ENCODE peak calls at places on chromosomes 1 and 21, in five cellular contexts. S is AG09309; X is head of caudate nucleus; T is CD8-positive, alpha-beta T cell; U is CD8-positive, alpha-beta memory T cell. D is an unnamed sample.

GRCh38 chr21:39175154-39175553 is 8.1 kb downstream of the PSMG1 start:
- DNase-seq in S (no peak), X (no peak), T (no peak), U (no peak), D (no peak)

GRCh38 chr21:37455504-37455911 is 88.9 kb downstream of the DYRK1A start:
- DNase-seq in S (no peak), X (no peak), T (no peak), U (no peak), D (no peak)

GRCh38 chr1:5936621-5937372 is 55.4 kb downstream of the NPHP4 start:
- DNase-seq in S (no peak), X (no peak), T (no peak), U (no peak), D (no peak)

GRCh38 chr1:181768930-181769280 is 285.6 kb downstream of the CACNA1E start:
- DNase-seq in S (no peak), X (no peak), T (no peak), U (no peak), D (no peak)

GRCh38 chr1:237042892-237043576 is 1.1 kb downstream of the RYR2 start:
- DNase-seq in S (no peak), X (peak; percentile 54), T (no peak), U (no peak), D (no peak)

GRCh38 chr21:34345091-34345871 is 18.5 kb upstream of the KCNE2 start:
- DNase-seq in S (no peak), X (no peak), T (no peak), U (no peak), D (peak; percentile 71)

GRCh38 chr21:42127164-42128125 is 56.3 kb downstream of the UMODL1 start:
- DNase-seq in S (no peak), X (no peak), T (no peak), U (no peak), D (no peak)

GRCh38 chr21:31338892-31339368 is 5.1 kb downstream of the TIAM1 start:
- DNase-seq in S (no peak), X (no peak), T (no peak), U (no peak), D (peak; percentile 70)

GRCh38 chr1:119736649-119737039 is 24.9 kb downstream of the PHGDH start:
- DNase-seq in S (no peak), X (no peak), T (no peak), U (no peak), D (no peak)

GRCh38 chr21:38840456-38841129 is 34.9 kb downstream of the ETS2 start:
- DNase-seq in S (no peak), X (no peak), T (no peak), U (no peak), D (no peak)

GRCh38 chr1:2592672-2593071 is 6.1 kb downstream of the PRXL2B start:
- DNase-seq in S (no peak), X (no peak), T (no peak), U (peak; percentile 38), D (no peak)

GRCh38 chr1:202659974-202660373 is 50.3 kb downstream of the SYT2 start:
- DNase-seq in S (no peak), X (no peak), T (no peak), U (no peak), D (no peak)

GRCh38 chr1:200027264-200027823 is at the start of gene NR5A2:
- DNase-seq in S (no peak), X (no peak), T (no peak), U (no peak), D (no peak)

GRCh38 chr1:81998165-81998564 is 197.4 kb downstream of the ADGRL2 start:
- DNase-seq in S (no peak), X (no peak), T (no peak), U (no peak), D (no peak)

GRCh38 chr1:243230914-243231313 is 24.2 kb downstream of the CEP170 start:
- DNase-seq in S (no peak), X (no peak), T (no peak), U (no peak), D (no peak)

GRCh38 chr21:45461806-45462341 is 56.9 kb downstream of the COL18A1 start:
- DNase-seq in S (no peak), X (no peak), T (no peak), U (no peak), D (no peak)

GRCh38 chr1:36989260-36989659 is 45.1 kb downstream of the GRIK3 start:
- DNase-seq in S (no peak), X (peak; percentile 35), T (no peak), U (no peak), D (no peak)

GRCh38 chr1:173208146-173208545 is 1.0 kb upstream of the TNFSF4 start:
- DNase-seq in S (no peak), X (no peak), T (no peak), U (no peak), D (no peak)

GRCh38 chr1:88204768-88205167 is 479.3 kb upstream of the PKN2 start:
- DNase-seq in S (no peak), X (no peak), T (no peak), U (no peak), D (no peak)

D was measured in SJSA1.